ENCODE peak calls at places on chromosomes 5 and 9, in six cellular contexts. O is fibroblast of mammary gland; S is CD4-positive, alpha-beta T cell; D is endothelial cell; X is activated B cell treated with CpG ODN at 0.5 μM for 24 hours; L is Calu3. R is an unnamed sample.

GRCh38 chr5:149416977-149417713 is 38.1 kb upstream of the IL17B start:
- DNase-seq in O (peak), S (no peak), D (no peak), X (no peak), L (no peak), R (no peak)

GRCh38 chr9:34558911-34559615 is 30.5 kb downstream of the CNTFR start:
- DNase-seq in O (no peak), S (no peak), D (no peak), X (no peak), L (no peak), R (no peak)

GRCh38 chr5:33890633-33891032 is 1.2 kb downstream of the ADAMTS12 start:
- DNase-seq in O (peak), S (no peak), D (peak), X (no peak), L (no peak), R (no peak)

GRCh38 chr9:132006657-132007370 is 72.9 kb downstream of the MED27 start:
- DNase-seq in O (peak), S (no peak), D (no peak), X (no peak), L (no peak), R (no peak)

GRCh38 chr5:147317978-147318684 is 83.3 kb downstream of the STK32A start:
- DNase-seq in O (no peak), S (no peak), D (no peak), X (no peak), L (no peak), R (no peak)

GRCh38 chr5:138789771-138790242 is 36.6 kb downstream of the CTNNA1 start:
- DNase-seq in O (peak), S (no peak), D (peak), X (no peak), L (peak), R (peak)

GRCh38 chr9:136023401-136024225 is 62.4 kb upstream of the UBAC1 start:
- DNase-seq in O (peak), S (no peak), D (no peak), X (no peak), L (no peak), R (no peak)

GRCh38 chr9:77848897-77849296 is 182.7 kb downstream of the GNAQ start:
- DNase-seq in O (peak), S (no peak), D (no peak), X (no peak), L (no peak), R (peak)

GRCh38 chr9:127505396-127506116 is 54.2 kb downstream of the LRSAM1 start:
- DNase-seq in O (peak), S (peak), D (peak), X (no peak), L (peak), R (peak)

GRCh38 chr5:174608631-174609097 is 115.7 kb upstream of the MSX2 start:
- DNase-seq in O (no peak), S (no peak), D (no peak), X (no peak), L (peak), R (peak)

GRCh38 chr5:170603578-170604565 is 100.1 kb downstream of the KCNIP1 start:
- DNase-seq in O (peak), S (no peak), D (peak), X (no peak), L (peak), R (peak)

GRCh38 chr5:3317051-3317795 is 278.4 kb upstream of the IRX1 start:
- DNase-seq in O (no peak), S (no peak), D (no peak), X (no peak), L (no peak), R (peak)

GRCh38 chr9:117825609-117826347 is 121.6 kb downstream of the TLR4 start:
- DNase-seq in O (no peak), S (peak), D (no peak), X (peak), L (no peak), R (no peak)

GRCh38 chr5:141822134-141822533 is 56.1 kb downstream of the PCDH1 start:
- DNase-seq in O (peak), S (no peak), D (no peak), X (no peak), L (no peak), R (peak)

GRCh38 chr5:55324006-55324405 is 16.2 kb downstream of the MTREX start:
- DNase-seq in O (no peak), S (no peak), D (no peak), X (no peak), L (no peak), R (no peak)

GRCh38 chr9:81239388-81239787 is 450.0 kb downstream of the TLE1 start:
- DNase-seq in O (no peak), S (no peak), D (no peak), X (no peak), L (no peak), R (no peak)

GRCh38 chr5:33588654-33589372 is 148.0 kb downstream of the TARS1 start:
- DNase-seq in O (no peak), S (peak), D (peak), X (no peak), L (peak), R (peak)

GRCh38 chr9:131405429-131405828 is 11.5 kb downstream of the PRRC2B start:
- DNase-seq in O (peak), S (no peak), D (no peak), X (no peak), L (no peak), R (no peak)

GRCh38 chr5:10702911-10703491 is 58.0 kb downstream of the DAP start:
- DNase-seq in O (peak), S (no peak), D (no peak), X (no peak), L (peak), R (peak)

GRCh38 chr9:23598994-23599393 is 227.0 kb downstream of the ELAVL2 start:
- DNase-seq in O (no peak), S (no peak), D (no peak), X (no peak), L (no peak), R (no peak)

GRCh38 chr9:70123695-70124094 is 80.0 kb downstream of the MAMDC2 start:
- DNase-seq in O (no peak), S (no peak), D (no peak), X (no peak), L (no peak), R (no peak)

DNA sequence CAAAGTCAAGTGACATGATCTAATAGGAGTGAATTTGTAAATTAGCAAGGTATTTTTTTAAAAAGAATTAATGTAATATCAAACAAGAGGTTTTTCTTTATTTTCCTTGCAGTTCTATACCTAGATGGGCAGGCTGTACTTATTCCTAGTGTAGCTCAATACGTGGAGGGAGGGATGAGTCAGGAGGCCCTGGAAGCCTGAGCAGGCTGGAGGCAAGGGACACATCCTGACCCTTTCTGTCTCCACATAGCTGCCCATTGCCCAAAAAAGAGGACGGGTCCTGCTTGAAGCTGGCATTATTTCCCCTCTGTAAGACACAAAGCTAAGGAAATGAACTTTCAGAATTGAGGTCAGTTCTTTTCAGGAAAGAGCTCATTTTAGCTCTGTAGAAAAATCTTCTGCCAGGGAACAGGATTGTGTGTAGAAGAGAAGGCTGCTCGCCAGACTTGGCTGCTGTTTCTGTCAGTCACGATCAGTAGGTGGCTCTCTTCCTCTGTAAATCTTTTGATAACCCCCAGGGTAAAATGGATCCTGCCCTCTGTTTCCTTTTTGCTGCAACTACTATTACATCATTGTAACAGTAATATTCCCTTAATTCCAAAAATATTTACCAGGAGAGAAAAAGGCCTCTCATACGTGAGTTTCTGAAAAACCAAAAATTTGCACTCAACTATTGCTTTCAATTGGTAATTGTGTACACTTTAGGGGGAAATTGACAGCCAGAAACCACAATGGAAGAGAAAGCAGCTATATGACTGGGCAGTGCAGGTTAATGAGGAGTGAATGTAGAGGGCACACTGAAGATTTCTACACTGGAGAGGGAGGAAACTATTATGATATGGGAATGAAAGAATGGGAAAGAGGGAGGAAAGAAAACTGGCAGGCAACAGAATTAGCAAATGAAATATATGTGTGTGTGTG is 12.3 kb upstream of the IFNW1 start:
- DNase-seq in O (peak), S (no peak), D (peak), X (no peak), L (peak), R (peak)
- TF ChIP-seq CTCF in O (peak), S (peak), D (no peak), X (no peak), L (no peak), R (no peak)

DNA sequence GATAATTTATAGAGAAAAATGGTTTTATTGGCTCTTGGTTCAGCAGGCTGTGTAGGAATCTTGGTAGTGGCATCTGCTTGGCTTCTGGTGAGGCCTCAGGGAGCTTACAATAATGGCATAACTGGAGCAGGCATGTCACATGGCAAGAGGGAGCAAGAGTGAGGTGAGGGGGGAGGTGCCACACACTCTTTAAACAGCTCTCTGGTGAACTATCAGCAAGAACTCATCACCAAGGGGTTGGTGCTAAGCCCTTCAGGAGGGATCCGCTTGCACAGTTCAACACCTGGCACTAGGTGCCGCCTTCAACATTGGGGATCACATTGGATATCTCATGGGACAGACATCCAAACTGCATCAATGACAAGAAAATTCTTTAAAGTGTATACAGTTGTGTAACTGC is 10.5 kb downstream of the GPBP1 start:
- DNase-seq in O (no peak), S (no peak), D (no peak), X (no peak), L (peak), R (peak)
- TF ChIP-seq CTCF in O (no peak), S (no peak), D (no peak), X (no peak), L (peak), R (no peak)

DNA sequence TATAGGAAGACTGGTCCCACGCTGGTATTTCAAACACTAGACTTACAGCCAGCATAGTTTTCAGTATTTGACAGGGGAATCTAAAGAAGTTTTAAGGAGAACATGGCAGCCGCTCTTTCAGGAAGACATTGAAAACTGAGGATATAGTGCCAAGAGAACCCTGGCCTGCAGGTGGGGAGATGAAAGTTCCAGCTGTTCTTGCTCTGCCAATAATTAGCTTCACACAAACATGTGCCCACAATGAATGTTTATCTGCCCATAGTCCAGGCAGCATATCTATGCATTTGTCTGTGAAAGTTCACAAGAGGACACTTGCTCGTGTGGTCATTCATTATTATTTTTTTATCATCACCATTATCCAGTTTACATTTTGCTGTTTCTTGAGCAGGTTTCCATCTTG is 47.6 kb upstream of the AGXT2 start:
- DNase-seq in O (no peak), S (no peak), D (no peak), X (no peak), L (no peak), R (no peak)
- TF ChIP-seq CTCF in O (no peak), S (no peak), D (no peak), X (no peak), L (no peak), R (no peak)

GRCh38 chr9:94135222-94135621 is 51.0 kb downstream of the PTPDC1 start:
- DNase-seq in O (peak), S (no peak), D (no peak), X (no peak), L (no peak), R (peak)
- TF ChIP-seq CTCF in O (peak), S (no peak), D (no peak), X (no peak), L (no peak), R (no peak)

DNA sequence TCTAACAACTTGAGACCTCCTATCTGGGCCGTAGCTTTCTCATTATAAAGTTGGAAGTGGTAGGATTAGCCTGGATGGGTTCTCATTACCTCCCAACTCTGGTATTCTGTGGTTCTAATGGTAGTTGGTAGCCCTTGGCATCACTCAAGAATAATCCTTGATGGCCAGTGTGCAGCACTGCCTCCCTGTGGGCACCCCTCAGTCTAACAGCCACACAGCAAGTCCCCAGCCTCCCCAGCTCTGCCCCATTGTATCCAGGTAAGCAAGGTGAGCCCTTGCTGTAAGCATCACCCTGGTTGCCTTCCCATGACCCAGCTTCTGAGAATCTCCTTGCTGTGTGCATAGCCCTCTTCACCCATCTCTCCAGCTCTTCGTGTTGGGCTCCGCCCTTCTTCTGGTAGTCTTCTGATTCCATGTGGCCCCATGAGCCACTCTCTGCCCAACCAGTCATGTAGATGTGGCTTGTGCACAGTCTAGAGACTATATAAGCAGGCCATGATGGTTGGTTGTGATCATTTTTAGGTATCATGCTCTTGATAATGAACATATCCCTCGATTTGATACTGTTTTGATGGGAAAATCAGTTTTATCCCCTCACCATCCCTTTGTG is 57.6 kb upstream of the GRHPR start:
- DNase-seq in O (peak), S (no peak), D (no peak), X (no peak), L (no peak), R (peak)
- TF ChIP-seq CTCF in O (peak), S (no peak), D (no peak), X (no peak), L (no peak), R (peak)

GRCh38 chr5:58582004-58582403 is 871 bp upstream of the RAB3C start:
- DNase-seq in O (no peak), S (no peak), D (peak), X (no peak), L (peak), R (no peak)

GRCh38 chr5:58579781-58580180 is 3.1 kb upstream of the RAB3C start:
- DNase-seq in O (no peak), S (no peak), D (no peak), X (no peak), L (no peak), R (no peak)

DNA sequence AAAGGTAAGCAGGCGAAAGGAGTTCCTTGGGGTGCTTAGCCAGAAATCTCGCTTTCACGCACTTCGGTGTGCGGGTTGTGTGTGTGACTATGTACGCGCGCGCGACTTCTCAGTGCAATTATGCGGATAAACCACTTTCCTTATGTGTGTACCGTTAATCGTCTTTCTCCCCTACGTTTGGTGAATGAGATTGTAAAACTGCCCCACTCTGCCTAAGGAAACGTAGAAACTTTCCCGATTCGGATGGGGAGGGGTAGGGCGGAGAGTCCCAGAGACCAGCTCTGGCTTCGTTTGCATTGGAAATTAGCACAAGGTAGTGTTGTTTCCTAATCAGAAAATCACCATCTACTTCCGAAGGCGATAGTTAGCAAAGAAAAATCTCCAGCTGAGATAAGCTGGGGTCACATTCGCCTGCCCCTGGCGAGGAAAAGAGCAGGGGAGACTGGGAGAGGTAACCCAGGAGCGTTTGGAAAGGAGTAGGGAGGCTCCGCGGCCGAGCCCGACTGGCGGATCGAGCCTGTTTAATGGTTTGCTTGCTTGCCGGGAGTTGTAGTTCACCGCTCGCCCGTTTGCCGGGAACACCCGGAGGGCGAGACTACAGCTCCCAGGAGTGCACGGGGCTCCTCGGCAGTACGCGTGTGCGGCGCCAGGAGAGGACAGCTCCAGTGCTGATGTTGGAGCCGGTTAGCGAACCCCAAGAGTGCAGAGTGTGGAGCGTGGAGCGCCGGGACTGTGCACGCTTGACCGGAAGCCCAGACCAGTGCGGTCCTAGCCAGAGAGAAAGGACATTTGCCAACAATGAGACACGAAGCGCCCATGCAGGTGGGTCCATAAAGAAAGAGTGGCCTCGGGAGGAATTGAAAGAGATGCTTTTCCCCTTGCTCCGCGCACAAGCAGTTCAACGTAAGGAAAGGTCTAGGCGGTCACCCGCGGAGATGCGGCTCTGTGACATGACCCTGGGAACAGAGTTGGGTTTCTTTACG is at the start of gene RAB3C:
- DNase-seq in O (peak), S (no peak), D (peak), X (peak), L (peak), R (peak)
- TF ChIP-seq CTCF in O (no peak), S (no peak), D (no peak), X (no peak), L (no peak), R (no peak)